ENCODE peak calls at places on chromosomes 16 and 17, in six cellular contexts. L, N, J, Y, U and I are unnamed samples.

GRCh38 chr17:77489239-77489897 is 348.6 kb downstream of the SEC14L1 start:
- DNase-seq in L (peak), N (no peak), J (no peak), Y (no peak), U (no peak), I (no peak)

GRCh38 chr17:76568771-76569170 is 16.9 kb downstream of the ST6GALNAC2 start:
- DNase-seq in L (no peak), N (no peak), J (peak), Y (peak), U (no peak), I (no peak)

GRCh38 chr16:2898831-2899563 is 12.7 kb upstream of the FLYWCH1 start:
- DNase-seq in L (no peak), N (no peak), J (no peak), Y (no peak), U (no peak), I (no peak)

GRCh38 chr17:45092932-45093430 is 31.9 kb downstream of the NMT1 start:
- DNase-seq in L (peak), N (peak), J (no peak), Y (no peak), U (peak), I (peak)

GRCh38 chr16:73202176-73202729 is 154.3 kb upstream of the ZFHX3 start:
- DNase-seq in L (no peak), N (no peak), J (no peak), Y (no peak), U (no peak), I (no peak)

GRCh38 chr17:78322858-78323455 is 36.9 kb downstream of the SOCS3 start:
- DNase-seq in L (peak), N (no peak), J (no peak), Y (peak), U (peak), I (no peak)

GRCh38 chr16:83338941-83339340 is 468.8 kb upstream of the HSBP1 start:
- DNase-seq in L (no peak), N (no peak), J (no peak), Y (no peak), U (no peak), I (no peak)

GRCh38 chr16:21194771-21195301 is 16.5 kb downstream of the ZP2 start:
- DNase-seq in L (no peak), N (no peak), J (no peak), Y (no peak), U (no peak), I (no peak)

GRCh38 chr16:57387598-57388354 is 15.5 kb downstream of the CX3CL1 start:
- DNase-seq in L (no peak), N (no peak), J (no peak), Y (no peak), U (no peak), I (no peak)

GRCh38 chr16:11402051-11402744 is 56.9 kb downstream of the RMI2 start:
- DNase-seq in L (no peak), N (no peak), J (no peak), Y (peak), U (no peak), I (no peak)

GRCh38 chr17:30886187-30886586 is 19.9 kb downstream of the TEFM start:
- DNase-seq in L (no peak), N (no peak), J (no peak), Y (no peak), U (no peak), I (no peak)

GRCh38 chr16:87042551-87043272 is 274.5 kb downstream of the C16orf95 start:
- DNase-seq in L (no peak), N (no peak), J (no peak), Y (no peak), U (peak), I (no peak)

GRCh38 chr17:8019665-8020064 is 17.2 kb downstream of the GUCY2D start:
- DNase-seq in L (no peak), N (no peak), J (no peak), Y (no peak), U (peak), I (no peak)

GRCh38 chr16:7025616-7026190 is 306.9 kb upstream of the RBFOX1 start:
- DNase-seq in L (peak), N (no peak), J (peak), Y (peak), U (peak), I (no peak)

GRCh38 chr17:83186751-83187421 is 107.5 kb downstream of the METRNL start:
- DNase-seq in L (no peak), N (no peak), J (no peak), Y (no peak), U (no peak), I (no peak)

GRCh38 chr17:45336390-45337182 is 19.8 kb upstream of the MAP3K14 start:
- DNase-seq in L (peak), N (no peak), J (no peak), Y (no peak), U (peak), I (no peak)

GRCh38 chr17:8822401-8823035 is 23.4 kb upstream of the MFSD6L start:
- DNase-seq in L (no peak), N (no peak), J (no peak), Y (no peak), U (no peak), I (peak)

GRCh38 chr17:63962298-63962744 is 10.4 kb downstream of the SCN4A start:
- DNase-seq in L (no peak), N (no peak), J (no peak), Y (no peak), U (no peak), I (no peak)

GRCh38 chr16:2188395-2188794 is 8.0 kb downstream of the CASKIN1 start:
- DNase-seq in L (no peak), N (no peak), J (no peak), Y (no peak), U (no peak), I (no peak)

GRCh38 chr17:64256913-64257807 is 5.9 kb downstream of the TEX2 start:
- DNase-seq in L (no peak), N (no peak), J (no peak), Y (no peak), U (no peak), I (no peak)

GRCh38 chr17:27076814-27077213 is 217.1 kb upstream of the WSB1 start:
- DNase-seq in L (no peak), N (no peak), J (no peak), Y (no peak), U (no peak), I (no peak)

GRCh38 chr16:31050280-31051030 is 17.1 kb downstream of the STX4 start:
- DNase-seq in L (no peak), N (no peak), J (peak), Y (no peak), U (no peak), I (no peak)

DNA sequence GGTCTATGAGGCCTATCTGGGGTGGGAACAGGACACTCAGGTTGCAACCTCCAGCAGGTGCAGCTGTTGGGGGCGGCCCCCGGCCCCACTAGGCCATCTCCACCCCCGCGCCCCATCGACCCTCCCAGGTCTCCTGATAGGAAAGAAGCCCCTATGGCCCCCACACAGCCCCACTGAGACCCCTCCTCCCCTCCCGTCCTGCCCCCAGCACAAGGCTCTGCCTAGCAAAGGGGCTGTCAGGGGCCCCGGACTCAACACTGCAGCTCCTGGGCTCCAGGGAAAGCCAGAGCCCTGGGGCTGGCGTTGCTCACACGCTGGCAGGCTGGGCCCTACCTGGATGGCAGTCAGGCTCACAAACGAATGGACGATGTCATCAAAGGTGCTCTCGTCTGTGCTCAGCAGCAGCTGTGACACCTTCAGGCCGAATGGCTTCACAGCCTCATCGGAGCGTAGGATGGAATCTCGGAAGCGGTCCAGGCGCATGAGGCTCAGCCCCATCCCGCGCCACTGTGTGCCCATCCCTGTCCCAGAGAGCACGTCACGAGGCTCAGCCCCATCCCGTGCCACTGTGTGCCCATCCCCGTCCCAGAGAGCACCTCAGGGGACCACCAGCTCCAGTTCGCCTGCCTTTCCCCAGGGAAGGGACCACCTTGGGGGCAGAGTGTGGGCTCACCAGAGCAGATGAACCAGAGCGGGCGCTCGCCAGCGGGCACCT is 7.3 kb downstream of the FASN start:
- DNase-seq in L (no peak), N (no peak), J (no peak), Y (no peak), U (no peak), I (no peak)
- TF ChIP-seq POLR2AphosphoS5 in L (no peak), N (no peak), J (peak), Y (no peak), U (no peak), I (no peak)

GRCh38 chr17:55285340-55286301 is 20.9 kb downstream of the HLF start:
- DNase-seq in L (peak), N (no peak), J (no peak), Y (no peak), U (peak), I (peak)
- TF ChIP-seq POLR2AphosphoS5 in L (peak), N (no peak), J (no peak), Y (no peak), U (peak), I (peak)

GRCh38 chr17:48054238-48055185 is 6.4 kb downstream of the NFE2L1 start:
- DNase-seq in L (no peak), N (no peak), J (peak), Y (peak), U (peak), I (no peak)
- TF ChIP-seq POLR2AphosphoS5 in L (no peak), N (no peak), J (peak), Y (no peak), U (peak), I (peak)

GRCh38 chr16:69423189-69423588 is 1.2 kb upstream of the CYB5B start:
- DNase-seq in L (no peak), N (no peak), J (peak), Y (no peak), U (no peak), I (no peak)

GRCh38 chr16:69424935-69425784 is 741 bp downstream of the CYB5B start:
- DNase-seq in L (no peak), N (no peak), J (no peak), Y (peak), U (no peak), I (no peak)

GRCh38 chr16:69428652-69429051 is 4.2 kb downstream of the CYB5B start:
- DNase-seq in L (no peak), N (no peak), J (no peak), Y (no peak), U (no peak), I (no peak)

GRCh38 chr16:69419956-69420355 is 4.5 kb upstream of the CYB5B start:
- DNase-seq in L (no peak), N (no peak), J (no peak), Y (no peak), U (no peak), I (no peak)

GRCh38 chr16:69424053-69424934 is at the start of gene CYB5B:
- DNase-seq in L (peak), N (peak), J (peak), Y (peak), U (peak), I (peak)
- TF ChIP-seq POLR2AphosphoS5 in L (peak), N (peak), J (peak), Y (peak), U (peak), I (peak)

GRCh38 chr17:50686494-50687199 is 21.1 kb downstream of the ANKRD40 start:
- DNase-seq in L (no peak), N (peak), J (no peak), Y (no peak), U (peak), I (peak)
- TF ChIP-seq POLR2AphosphoS5 in L (no peak), N (peak), J (no peak), Y (peak), U (no peak), I (peak)

GRCh38 chr17:10799407-10799806 is 4.5 kb downstream of the TMEM238L start:
- DNase-seq in L (peak), N (no peak), J (no peak), Y (no peak), U (no peak), I (no peak)
- TF ChIP-seq POLR2AphosphoS5 in L (no peak), N (no peak), J (no peak), Y (no peak), U (no peak), I (no peak)

DNA sequence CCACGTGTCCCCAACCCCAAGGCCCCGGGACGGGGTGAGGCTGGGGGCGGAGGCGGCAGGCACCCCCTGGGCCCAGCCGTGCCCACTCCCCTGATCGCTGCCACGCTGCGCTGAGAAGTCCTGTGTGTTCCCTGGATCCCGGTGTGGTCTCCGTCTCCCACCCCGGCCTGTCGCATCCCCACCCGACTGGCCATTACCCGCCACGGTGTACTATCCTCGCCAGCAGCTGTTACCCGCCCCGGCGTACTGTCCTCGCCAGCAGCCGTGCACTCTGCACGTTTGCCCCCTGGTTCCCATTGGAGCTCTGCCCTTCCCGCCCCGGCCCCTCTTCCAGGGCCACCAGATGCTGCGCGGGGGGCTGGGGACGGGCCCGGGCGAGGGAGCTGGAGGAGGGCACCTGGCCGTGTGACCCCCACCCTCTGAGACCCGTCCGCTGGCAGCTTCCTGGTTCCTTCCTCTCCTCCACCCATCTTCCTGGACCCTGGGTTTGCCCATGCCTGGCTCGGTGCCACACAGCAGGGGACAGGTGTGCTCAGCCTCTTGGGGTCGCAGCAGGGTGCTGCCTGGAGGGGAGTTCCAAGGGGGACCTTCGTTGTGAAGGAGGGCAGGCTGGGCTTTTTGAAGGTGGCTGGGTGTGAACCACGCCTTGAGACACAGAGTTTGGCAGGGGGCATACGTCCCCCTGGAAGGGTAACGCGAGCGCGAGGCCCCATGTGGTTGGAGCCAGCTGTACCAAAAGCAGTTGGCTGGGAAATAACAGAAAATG is 19.7 kb downstream of the BAHCC1 start:
- DNase-seq in L (no peak), N (no peak), J (no peak), Y (no peak), U (no peak), I (no peak)
- TF ChIP-seq POLR2AphosphoS5 in L (no peak), N (no peak), J (no peak), Y (no peak), U (no peak), I (no peak)

GRCh38 chr16:81639931-81640680 is 139.0 kb upstream of the PLCG2 start:
- DNase-seq in L (no peak), N (no peak), J (no peak), Y (no peak), U (no peak), I (no peak)
- TF ChIP-seq POLR2AphosphoS5 in L (no peak), N (no peak), J (no peak), Y (no peak), U (no peak), I (no peak)